ENCODE peak calls at places on chromosomes 16 and 17, in six cellular contexts. H, B, M, F, U and G are unnamed samples.

GRCh38 chr17:31654936-31655335 is 204.1 kb downstream of the COPRS start:
- DNase-seq in F (no peak), B (no peak), U (peak; percentile 10), H (no peak), M (no peak), G (no peak)

GRCh38 chr17:61532818-61533217 is 58.2 kb downstream of the NACA2 start:
- DNase-seq in F (no peak), M (no peak), H (no peak), U (no peak), B (no peak), G (no peak)

GRCh38 chr17:80113033-80113484 is 11.7 kb downstream of the GAA start:
- DNase-seq in H (no peak), M (no peak), F (no peak), U (no peak), B (no peak), G (no peak)

GRCh38 chr17:44354582-44355309 is 8.9 kb downstream of the FAM171A2 start:
- DNase-seq in B (no peak), U (no peak), F (peak; percentile 69), M (no peak), H (no peak), G (no peak)

GRCh38 chr17:49108318-49108717 is 24.3 kb upstream of the B4GALNT2 start:
- DNase-seq in M (peak; percentile 74), U (peak; percentile 69), B (no peak), F (no peak), H (no peak), G (no peak)

GRCh38 chr16:14337303-14338191 is 266.4 kb downstream of the MRTFB start:
- DNase-seq in M (peak; percentile 47), U (no peak), F (no peak), H (no peak), B (no peak), G (no peak)

GRCh38 chr17:74240637-74241036 is 27.3 kb downstream of the TTYH2 start:
- DNase-seq in F (no peak), B (no peak), M (peak; percentile 96), H (no peak), U (no peak), G (no peak)

GRCh38 chr17:80512233-80512632 is 32.4 kb upstream of the RPTOR start:
- DNase-seq in B (no peak), H (no peak), F (no peak), U (peak; percentile 78), M (no peak), G (no peak)

GRCh38 chr17:74555427-74555826 is 9.5 kb upstream of the CD300C start:
- DNase-seq in U (no peak), F (no peak), M (no peak), H (no peak), B (no peak), G (no peak)

GRCh38 chr17:50209472-50210248 is 8.2 kb upstream of the COL1A1 start:
- DNase-seq in H (peak; percentile 79), M (peak; percentile 100), B (peak; percentile 98), U (peak; percentile 99), F (peak; percentile 27), G (no peak)

GRCh38 chr16:13013043-13013442 is 111.6 kb downstream of the SHISA9 start:
- DNase-seq in H (no peak), U (no peak), M (no peak), F (no peak), B (no peak), G (no peak)

GRCh38 chr16:24191876-24192402 is 64.2 kb upstream of the CACNG3 start:
- DNase-seq in B (no peak), U (no peak), H (no peak), F (no peak), M (no peak), G (no peak)

GRCh38 chr16:68900009-68900408 is 56.7 kb downstream of the TANGO6 start:
- DNase-seq in B (no peak), H (no peak), U (no peak), F (no peak), M (no peak), G (no peak)

GRCh38 chr16:67391424-67392300 is 1.6 kb downstream of the TPPP3 start:
- DNase-seq in H (no peak), B (no peak), F (no peak), U (no peak), M (no peak), G (no peak)

GRCh38 chr16:3912373-3912772 is 31.9 kb upstream of the CREBBP start:
- DNase-seq in M (no peak), U (no peak), F (no peak), B (no peak), H (no peak), G (no peak)

GRCh38 chr16:12951392-12951791 is 50.0 kb downstream of the SHISA9 start:
- DNase-seq in M (no peak), U (no peak), F (no peak), H (no peak), B (no peak), G (no peak)

GRCh38 chr17:29019475-29020181 is 13.8 kb upstream of the SEZ6 start:
- DNase-seq in B (no peak), F (no peak), M (no peak), U (no peak), H (no peak), G (no peak)

GRCh38 chr17:41351177-41351576 is 549 bp upstream of the KRT33A start:
- DNase-seq in H (no peak), B (no peak), F (no peak), U (no peak), M (no peak), G (no peak)

GRCh38 chr16:5678371-5678770 is 580.8 kb upstream of the EEF2KMT start:
- DNase-seq in H (no peak), U (no peak), M (no peak), F (no peak), B (no peak), G (no peak)

GRCh38 chr17:57939797-57940196 is 15.4 kb downstream of the CUEDC1 start:
- DNase-seq in H (no peak), U (no peak), M (no peak), B (no peak), F (no peak), G (peak; percentile 75)

GRCh38 chr17:32341857-32342602 is at the start of gene C17orf75:
- DNase-seq in F (peak; percentile 79), B (peak; percentile 48), H (peak; percentile 83), U (peak; percentile 59), M (peak; percentile 79), G (peak; percentile 69)

GRCh38 chr17:48412841-48413240 is 17.2 kb downstream of the SKAP1 start:
- DNase-seq in F (no peak), H (no peak), M (no peak), U (no peak), B (no peak), G (no peak)

GRCh38 chr16:65122974-65123845 is 1.3 kb upstream of the CDH11 start:
- DNase-seq in B (no peak), M (peak; percentile 78), U (peak; percentile 63), F (no peak), H (peak; percentile 39), G (no peak)

GRCh38 chr17:37742114-37742761 is 2.6 kb downstream of the HNF1B start:
- DNase-seq in M (no peak), F (no peak), U (no peak), H (no peak), B (no peak), G (no peak)

GRCh38 chr17:74585711-74586110 is 6.4 kb downstream of the CD300LD start:
- DNase-seq in M (no peak), F (no peak), U (no peak), H (no peak), B (no peak), G (no peak)

GRCh38 chr16:50067290-50067853 is 1.6 kb downstream of the HEATR3 start:
- DNase-seq in M (peak; percentile 75), F (no peak), B (peak; percentile 48), H (no peak), U (peak; percentile 61), G (no peak)

GRCh38 chr17:18198530-18198929 is 14.9 kb downstream of the ALKBH5 start:
- DNase-seq in F (no peak), M (no peak), B (no peak), H (no peak), U (no peak), G (no peak)

GRCh38 chr16:89373355-89374110 is 116.8 kb downstream of the ANKRD11 start:
- DNase-seq in M (peak; percentile 59), U (no peak), F (no peak), H (no peak), B (no peak), G (no peak)
- TF ChIP-seq CTCF in M (no peak), U (no peak), F (no peak), H (no peak), B (no peak), G (no peak)

GRCh38 chr16:58198022-58198683 is at the start of gene CSNK2A2:
- DNase-seq in U (peak; percentile 28), M (peak; percentile 74), F (peak; percentile 74), H (peak; percentile 72), B (peak; percentile 6), G (no peak)
- TF ChIP-seq CTCF in U (peak; percentile 32), M (no peak), F (no peak), H (peak; percentile 21), B (peak; percentile 17), G (no peak)

DNA sequence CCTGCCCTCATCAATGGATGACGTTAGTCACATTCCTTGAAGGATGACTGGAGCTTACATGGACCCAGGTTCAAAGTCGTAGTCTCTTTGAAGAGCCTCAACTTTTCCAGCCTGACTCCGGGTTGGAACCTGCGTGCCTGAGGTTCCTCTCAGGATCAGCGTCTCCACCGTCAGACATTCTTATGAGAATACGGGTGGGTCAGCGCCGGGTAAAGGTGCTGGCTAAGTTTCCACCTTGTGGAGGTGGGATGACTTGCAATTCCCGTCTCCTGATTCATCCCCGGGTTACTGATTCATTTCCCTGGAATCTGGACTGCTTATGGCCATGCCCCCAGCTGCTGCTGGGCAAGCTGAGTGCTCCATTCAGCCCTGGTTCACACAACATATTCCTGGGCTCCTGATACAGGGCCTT is 38.9 kb upstream of the CMIP start:
- DNase-seq in U (peak; percentile 79), F (no peak), B (peak; percentile 59), H (no peak), M (peak; percentile 90), G (no peak)
- TF ChIP-seq CTCF in U (peak; percentile 53), F (no peak), B (no peak), H (no peak), M (peak; percentile 23), G (no peak)

DNA sequence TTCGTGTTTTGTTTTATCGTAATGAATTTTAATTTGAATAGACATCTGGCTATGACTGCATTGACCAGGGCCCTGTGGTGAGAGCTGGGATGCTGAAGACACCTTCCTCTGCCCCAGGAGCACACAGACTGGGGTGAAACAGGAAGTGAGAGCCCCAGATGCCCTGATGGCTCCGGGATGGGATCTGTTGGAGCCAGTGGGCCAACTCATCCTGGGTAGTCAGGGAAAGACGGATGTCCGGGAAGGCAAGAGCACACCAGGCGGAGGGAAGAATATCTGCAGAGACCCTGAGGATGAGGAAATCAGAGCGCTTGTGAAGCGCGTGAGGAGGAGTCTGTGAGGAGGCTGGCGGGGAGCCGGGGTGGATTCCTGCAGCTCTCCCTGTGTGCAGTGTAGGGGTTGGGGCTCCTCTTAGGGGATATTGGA is 71.5 kb upstream of the LGALS9 start:
- DNase-seq in U (no peak), B (no peak), F (no peak), H (peak; percentile 40), M (peak; percentile 93), G (no peak)
- TF ChIP-seq CTCF in U (no peak), B (peak; percentile 7), F (no peak), H (no peak), M (peak; percentile 51), G (no peak)

GRCh38 chr17:63113167-63113566 is 147.1 kb downstream of the TANC2 start:
- DNase-seq in M (peak; percentile 11), F (no peak), U (no peak), B (no peak), H (no peak), G (no peak)
- TF ChIP-seq CTCF in M (peak; percentile 27), F (no peak), U (peak; percentile 57), B (peak; percentile 21), H (no peak), G (peak; percentile 46)